ENCODE peak calls at places on chromosomes 2 and 18, in ten cellular contexts. E, Q, L, X, J, O, N, T, C and Y are unnamed samples.

GRCh38 chr2:172339431-172340010 is 87.9 kb upstream of the ITGA6 start:
- DNase-seq in T (no peak), L (no peak), O (no peak), J (no peak), C (peak; percentile 19), E (no peak), Q (no peak), N (no peak), X (no peak), Y (no peak)

GRCh38 chr2:241559489-241560180 is 1.1 kb downstream of the BOK start:
- DNase-seq in N (peak; percentile 60), J (no peak), T (no peak), L (no peak), C (no peak), O (peak; percentile 63), Q (no peak), X (no peak), E (no peak), Y (no peak)

GRCh38 chr2:190766581-190766980 is 114.0 kb upstream of the GLS start:
- DNase-seq in C (no peak), J (no peak), O (no peak), E (no peak), N (no peak), T (no peak), L (no peak), X (no peak), Q (no peak), Y (no peak)

GRCh38 chr18:55268146-55268545 is 308.9 kb upstream of the CCDC68 start:
- DNase-seq in C (no peak), E (no peak), J (no peak), Q (no peak), L (no peak), O (no peak), N (no peak), X (no peak), T (no peak), Y (no peak)

GRCh38 chr2:195575021-195575420 is 82.0 kb upstream of the SLC39A10 start:
- DNase-seq in T (no peak), X (no peak), O (peak; percentile 64), N (no peak), J (no peak), C (no peak), E (no peak), Q (no peak), L (no peak), Y (no peak)

GRCh38 chr2:229141626-229142025 is 129.5 kb downstream of the PID1 start:
- DNase-seq in T (no peak), L (no peak), E (no peak), O (peak; percentile 38), X (no peak), N (no peak), J (no peak), Q (no peak), C (no peak), Y (no peak)

GRCh38 chr2:73837847-73838585 is 9.3 kb downstream of the STAMBP start:
- DNase-seq in C (no peak), L (no peak), X (no peak), T (no peak), O (no peak), J (no peak), Q (no peak), N (no peak), E (no peak), Y (no peak)

GRCh38 chr18:27860701-27861107 is 316.2 kb downstream of the CDH2 start:
- DNase-seq in N (no peak), C (no peak), X (no peak), O (peak; percentile 36), L (no peak), T (no peak), E (peak; percentile 12), J (no peak), Q (no peak), Y (no peak)

GRCh38 chr2:167103028-167103756 is 214.9 kb downstream of the XIRP2 start:
- DNase-seq in J (no peak), E (no peak), O (peak; percentile 2), X (no peak), L (no peak), T (no peak), N (no peak), C (no peak), Q (no peak), Y (no peak)

GRCh38 chr2:39506215-39506614 is 69.1 kb upstream of the MAP4K3 start:
- DNase-seq in J (no peak), N (no peak), X (no peak), E (no peak), C (no peak), T (no peak), Q (no peak), O (no peak), L (no peak), Y (no peak)

GRCh38 chr2:39508243-39508642 is 71.2 kb upstream of the MAP4K3 start:
- DNase-seq in N (no peak), T (no peak), E (no peak), L (no peak), X (no peak), O (peak; percentile 26), J (no peak), Q (no peak), C (no peak), Y (no peak)

GRCh38 chr2:39503277-39503676 is 66.2 kb upstream of the MAP4K3 start:
- DNase-seq in C (no peak), X (no peak), O (no peak), N (no peak), J (no peak), L (no peak), E (no peak), T (no peak), Q (no peak), Y (no peak)

GRCh38 chr2:39501412-39501811 is 64.3 kb upstream of the MAP4K3 start:
- DNase-seq in C (no peak), L (no peak), O (no peak), X (no peak), J (no peak), E (no peak), Q (no peak), N (no peak), T (no peak), Y (no peak)

DNA sequence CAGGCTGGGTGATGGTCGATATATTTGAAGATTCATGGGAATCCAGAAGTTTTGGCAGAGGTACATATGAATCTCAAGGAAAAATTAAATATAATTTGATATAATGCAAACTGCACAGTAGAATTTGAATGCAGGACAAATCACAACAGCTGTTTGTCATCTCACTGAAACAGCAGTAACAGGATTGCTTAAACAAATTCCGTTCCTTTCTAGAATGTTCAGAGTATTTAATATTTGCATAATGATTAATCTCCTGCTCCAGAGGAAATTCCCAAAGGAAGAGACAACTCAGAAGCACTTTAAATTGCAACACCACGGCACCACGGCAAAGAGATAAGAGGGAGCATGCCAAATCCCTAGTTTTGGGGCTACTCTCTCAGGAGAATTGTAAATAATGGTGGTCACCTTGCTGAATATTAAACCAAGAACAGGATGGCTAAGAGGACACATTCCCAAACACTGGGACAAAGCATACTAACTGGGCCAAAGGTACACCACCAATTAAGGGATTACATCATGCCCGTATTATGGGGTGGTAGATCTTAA is 67.8 kb upstream of the MAP4K3 start:
- DNase-seq in X (no peak), N (peak; percentile 73), O (peak; percentile 93), Q (no peak), L (no peak), C (no peak), E (no peak), T (no peak), J (no peak), Y (no peak)
- H3K4me3 ChIP-seq in X (no peak overlapping the region), N (peak overlapping the region; percentile 24), O (no peak overlapping the region), Q (no peak overlapping the region), L (no peak overlapping the region), C (no peak overlapping the region), E (peak overlapping the region; percentile 13), T (no peak overlapping the region), J (peak overlapping the region; percentile 56), Y (no peak overlapping the region)

DNA sequence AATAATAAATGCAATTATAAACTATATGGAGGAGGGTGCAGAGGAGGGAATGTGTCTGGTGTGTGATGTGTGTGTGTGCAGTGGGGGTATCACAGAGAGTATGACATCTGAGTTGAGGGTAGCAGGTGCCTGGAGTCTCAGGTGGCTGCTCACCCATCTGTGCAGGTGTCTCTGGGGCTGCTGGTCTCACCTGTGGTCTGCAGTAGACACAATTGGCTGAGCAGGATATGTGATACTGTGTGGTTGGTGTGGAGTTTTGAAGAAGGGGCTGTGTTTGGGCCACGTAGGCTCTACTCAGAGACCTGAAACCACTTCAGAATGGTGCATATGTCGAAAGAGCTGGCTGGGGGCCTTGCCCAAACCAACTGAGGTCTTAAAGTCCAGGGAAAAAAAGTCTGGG is 17.0 kb downstream of the FABP1 start:
- DNase-seq in Q (no peak), X (no peak), O (no peak), C (no peak), T (no peak), L (no peak), J (no peak), E (no peak), N (no peak), Y (no peak)
- H3K4me3 ChIP-seq in Q (no peak overlapping the region), X (no peak overlapping the region), O (no peak overlapping the region), C (no peak overlapping the region), T (no peak overlapping the region), L (no peak overlapping the region), J (no peak overlapping the region), E (no peak overlapping the region), N (no peak overlapping the region), Y (no peak overlapping the region)

DNA sequence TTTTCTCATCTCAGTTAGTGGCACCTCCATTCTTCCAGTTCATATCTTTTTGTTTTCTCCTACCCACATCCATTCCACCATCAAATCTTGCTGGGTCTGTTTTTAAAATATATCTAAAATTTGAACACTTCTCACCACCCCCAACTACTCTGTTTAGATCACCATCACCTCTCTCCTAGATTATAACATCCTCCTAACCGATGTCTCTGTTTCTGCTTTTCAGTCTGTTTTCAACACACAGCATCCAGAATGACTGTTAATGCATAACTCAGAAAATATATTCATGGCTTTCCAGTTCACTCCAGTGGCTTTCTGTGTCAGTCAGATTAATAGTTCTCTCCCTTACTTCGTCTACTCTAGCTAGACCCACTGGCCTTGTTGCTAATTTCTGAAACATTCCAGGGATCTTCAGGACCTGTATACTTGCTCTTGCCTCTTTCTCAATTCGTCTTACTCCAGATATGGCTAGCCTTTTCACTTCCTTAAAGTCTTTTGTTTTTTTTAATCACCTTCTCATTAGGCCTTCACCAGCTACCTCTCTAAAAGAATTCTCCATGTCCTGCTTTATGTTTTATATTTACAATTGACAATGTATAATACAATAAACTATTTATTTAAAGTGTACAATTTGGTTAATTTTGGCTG is 105.3 kb downstream of the COMMD1 start:
- DNase-seq in O (no peak), N (no peak), J (no peak), C (no peak), Q (no peak), T (no peak), X (no peak), E (no peak), L (no peak), Y (no peak)
- H3K4me3 ChIP-seq in O (no peak overlapping the region), N (no peak overlapping the region), J (no peak overlapping the region), C (no peak overlapping the region), Q (no peak overlapping the region), T (no peak overlapping the region), X (no peak overlapping the region), E (no peak overlapping the region), L (no peak overlapping the region), Y (no peak overlapping the region)

GRCh38 chr2:207767461-207768167 is 2.1 kb downstream of the FZD5 start:
- DNase-seq in T (peak; percentile 82), Q (peak; percentile 29), J (peak; percentile 75), C (no peak), N (peak; percentile 81), O (peak; percentile 41), L (no peak), X (no peak), E (peak; percentile 45), Y (no peak)
- H3K4me3 ChIP-seq in T (peak overlapping the region; percentile 84), Q (peak overlapping the region; percentile 72), J (peak overlapping the region; percentile 94), C (peak overlapping the region; percentile 90), N (peak overlapping the region; percentile 88), O (peak overlapping the region; percentile 71), L (peak overlapping the region; percentile 71), X (no peak overlapping the region), E (peak overlapping the region; percentile 75), Y (no peak overlapping the region)